ENCODE peak calls at places on chromosomes 7 and 10, in nine cellular contexts. J, D, W, H, G, X, T, L and B are unnamed samples.
A peak's percentile ranks its signal among the peaks of the same experiment; 100 is the strongest.

GRCh38 chr7:145106001-145106400 is 270.1 kb upstream of the TPK1 start:
- DNase-seq in J (no peak), D (no peak), W (no peak), H (peak; percentile 17), G (peak; percentile 21), X (no peak), T (no peak), L (no peak), B (no peak)

GRCh38 chr10:102393411-102394078 is 2.0 kb upstream of the NFKB2 start:
- DNase-seq in J (no peak), D (no peak), W (no peak), H (no peak), G (no peak), X (no peak), T (no peak), L (no peak), B (no peak)

GRCh38 chr7:22860784-22861482 is 38.3 kb upstream of the TOMM7 start:
- DNase-seq in J (no peak), D (no peak), W (no peak), H (no peak), G (no peak), X (peak; percentile 42), T (no peak), L (no peak), B (no peak)

GRCh38 chr10:89684604-89685003 is 16.8 kb upstream of the KIF20B start:
- DNase-seq in J (no peak), D (peak; percentile 29), W (no peak), H (peak; percentile 60), G (no peak), X (no peak), T (no peak), L (no peak), B (no peak)

GRCh38 chr7:138962561-138963270 is 18.5 kb downstream of the KIAA1549 start:
- DNase-seq in J (no peak), D (no peak), W (no peak), H (no peak), G (no peak), X (no peak), T (no peak), L (no peak), B (no peak)

GRCh38 chr7:8260871-8261707 is 878 bp downstream of the ICA1 start:
- DNase-seq in J (peak; percentile 70), D (peak; percentile 4), W (no peak), H (peak; percentile 2), G (peak; percentile 62), X (peak; percentile 24), T (no peak), L (peak; percentile 73), B (no peak)

GRCh38 chr7:20199015-20199737 is 18.0 kb downstream of the MACC1 start:
- DNase-seq in J (peak; percentile 77), D (peak; percentile 85), W (no peak), H (peak; percentile 72), G (peak; percentile 37), X (peak; percentile 49), T (no peak), L (no peak), B (no peak)

GRCh38 chr10:48897438-48897790 is 42.2 kb downstream of the LRRC18 start:
- DNase-seq in J (no peak), D (no peak), W (no peak), H (no peak), G (no peak), X (no peak), T (no peak), L (no peak), B (no peak)

GRCh38 chr7:38383281-38383680 is 109.8 kb upstream of the TARP start:
- DNase-seq in J (no peak), D (peak; percentile 27), W (no peak), H (no peak), G (no peak), X (no peak), T (no peak), L (no peak), B (no peak)

GRCh38 chr7:116570306-116570705 is 45.5 kb downstream of the CAV1 start:
- DNase-seq in J (no peak), D (peak; percentile 20), W (peak; percentile 11), H (no peak), G (no peak), X (no peak), T (no peak), L (no peak), B (no peak)

GRCh38 chr7:116571552-116571951 is 46.7 kb downstream of the CAV1 start:
- DNase-seq in J (no peak), D (no peak), W (no peak), H (no peak), G (no peak), X (peak; percentile 39), T (no peak), L (no peak), B (no peak)

GRCh38 chr7:116569737-116570136 is 44.9 kb downstream of the CAV1 start:
- DNase-seq in J (no peak), D (peak; percentile 93), W (peak; percentile 37), H (peak; percentile 68), G (no peak), X (peak; percentile 30), T (no peak), L (no peak), B (no peak)

GRCh38 chr7:116572036-116572435 is 47.2 kb downstream of the CAV1 start:
- DNase-seq in J (no peak), D (no peak), W (no peak), H (no peak), G (no peak), X (peak; percentile 56), T (no peak), L (no peak), B (no peak)

DNA sequence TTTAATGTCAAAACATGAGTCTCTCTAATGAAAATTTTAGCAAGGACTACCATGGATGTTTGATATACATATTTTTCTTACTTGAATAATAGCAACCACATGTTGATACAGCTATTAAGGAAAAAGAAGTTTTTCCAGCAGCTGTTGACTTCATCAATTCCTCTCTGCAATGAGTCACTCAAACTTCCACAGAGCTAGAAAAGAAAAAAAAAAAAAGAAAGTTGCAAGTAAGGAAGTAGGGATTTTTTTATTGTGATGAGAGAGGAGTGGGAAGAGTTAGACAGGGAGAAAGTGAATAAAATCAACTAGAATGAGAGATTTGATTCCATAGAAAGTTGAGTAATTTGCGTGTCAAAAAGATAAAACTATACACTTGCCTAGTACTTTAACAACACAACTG is 46.2 kb downstream of the CAV1 start:
- DNase-seq in J (no peak), D (peak; percentile 91), W (peak; percentile 54), H (peak; percentile 65), G (no peak), X (peak; percentile 40), T (no peak), L (no peak), B (no peak)
- H3K4me1 ChIP-seq in J (peaks cover 40% of the 10 kb centered on the region), D (peaks cover 24% of the 10 kb centered on the region), W (peaks cover 39% of the 10 kb centered on the region), H (peaks cover 7% of the 10 kb centered on the region), G (peaks cover 4% of the 10 kb centered on the region), X (peaks cover 78% of the 10 kb centered on the region), T (no peaks in the 10 kb centered on the region), L (peaks cover 39% of the 10 kb centered on the region), B (no peaks in the 10 kb centered on the region)

GRCh38 chr7:105677803-105678583 is 96.7 kb upstream of the EFCAB10 start:
- DNase-seq in J (peak; percentile 76), D (no peak), W (no peak), H (no peak), G (no peak), X (no peak), T (peak; percentile 58), L (peak; percentile 31), B (no peak)
- H3K4me3 ChIP-seq in J (peak overlapping the region; percentile 53), D (no peak overlapping the region), W (no peak overlapping the region), H (no peak overlapping the region), G (no peak overlapping the region), X (no peak overlapping the region), T (peak overlapping the region; percentile 46), L (peak overlapping the region; percentile 57), B (no peak overlapping the region)

DNA sequence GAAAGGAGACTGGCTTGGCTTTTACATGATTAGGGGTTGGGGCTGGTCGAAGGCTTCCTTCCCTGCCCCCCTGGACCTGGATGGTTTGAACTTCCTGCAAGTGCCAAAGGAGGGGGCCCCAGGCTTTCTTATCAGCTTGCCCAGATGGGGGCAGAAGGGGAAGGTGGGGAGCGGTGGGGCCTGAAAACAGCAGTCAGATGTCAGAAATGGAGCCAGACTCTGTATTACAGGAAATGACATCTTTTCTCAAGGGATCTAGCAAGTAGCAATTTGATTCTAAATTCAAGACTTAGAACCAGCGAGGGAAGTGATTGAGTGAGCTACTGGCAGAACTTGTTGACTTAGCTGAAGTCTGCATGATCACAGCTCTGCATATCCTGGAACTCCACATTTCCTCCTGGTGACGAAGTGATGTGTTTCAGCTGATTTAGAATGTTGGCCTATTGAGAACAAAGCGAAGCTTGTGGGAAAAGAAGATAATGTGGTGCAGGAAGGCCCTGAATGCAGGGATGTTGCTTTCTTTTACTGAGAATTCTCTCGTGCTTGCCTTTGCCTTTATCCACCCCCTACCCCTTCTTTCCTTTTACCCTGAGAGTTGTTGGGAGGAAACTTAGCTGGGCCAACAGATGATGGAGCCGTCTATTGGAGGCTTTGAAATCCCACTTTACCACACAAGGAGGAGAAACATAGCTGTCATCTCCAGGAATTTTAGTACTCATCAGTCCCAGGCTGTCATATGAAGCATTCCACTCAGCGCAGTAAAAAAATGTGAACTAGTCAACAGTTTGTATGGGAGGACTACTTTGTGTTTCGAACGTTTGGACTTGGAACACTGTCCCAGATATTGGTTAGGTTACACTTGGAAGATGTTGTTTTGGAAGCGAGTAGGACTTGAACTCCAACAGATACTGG is 43.2 kb downstream of the CCNY start:
- DNase-seq in J (no peak), D (peak; percentile 73), W (no peak), H (peak; percentile 89), G (peak; percentile 34), X (no peak), T (no peak), L (peak; percentile 74), B (no peak)
- H3K4me1 ChIP-seq in J (peaks cover 41% of the 10 kb centered on the region), D (peaks cover 5% of the 10 kb centered on the region), W (peaks cover 6% of the 10 kb centered on the region), H (peaks cover 27% of the 10 kb centered on the region), G (peaks cover 6% of the 10 kb centered on the region), X (peaks cover 10% of the 10 kb centered on the region), T (peaks cover 28% of the 10 kb centered on the region), L (peaks cover 87% of the 10 kb centered on the region), B (peaks cover 8% of the 10 kb centered on the region)

GRCh38 chr7:381211-382117 is 91.5 kb downstream of the FOXL3 start:
- DNase-seq in J (peak; percentile 30), D (no peak), W (no peak), H (no peak), G (no peak), X (no peak), T (peak; percentile 18), L (peak; percentile 15), B (no peak)

GRCh38 chr7:379456-380225 is 89.7 kb downstream of the FOXL3 start:
- DNase-seq in J (peak; percentile 66), D (no peak), W (no peak), H (no peak), G (no peak), X (no peak), T (no peak), L (peak; percentile 35), B (no peak)

GRCh38 chr7:380724-381210 is 90.8 kb downstream of the FOXL3 start:
- DNase-seq in J (peak; percentile 37), D (no peak), W (no peak), H (no peak), G (no peak), X (no peak), T (no peak), L (peak; percentile 8), B (no peak)

GRCh38 chr7:378551-379455 is 88.8 kb downstream of the FOXL3 start:
- DNase-seq in J (peak; percentile 39), D (no peak), W (no peak), H (no peak), G (no peak), X (no peak), T (no peak), L (peak; percentile 15), B (no peak)

DNA sequence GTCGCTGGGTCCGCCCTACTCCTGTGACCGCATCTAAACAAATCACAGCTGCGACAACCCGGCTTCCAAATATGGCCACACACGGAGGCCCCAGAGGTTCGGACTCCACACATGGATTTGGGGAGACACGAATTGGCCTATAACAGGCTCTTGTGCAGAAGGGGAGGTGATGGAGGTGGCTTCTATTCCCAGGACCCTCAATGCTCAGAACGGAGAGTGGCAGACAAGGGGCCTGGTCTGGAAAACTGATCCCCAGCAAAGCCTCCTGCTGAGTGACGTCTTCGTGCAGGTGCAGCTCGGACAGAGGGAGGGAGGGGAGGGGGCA is 90.2 kb downstream of the FOXL3 start:
- DNase-seq in J (no peak), D (no peak), W (no peak), H (no peak), G (no peak), X (no peak), T (no peak), L (no peak), B (no peak)
- H3K4me3 ChIP-seq in J (peak overlapping the region; percentile 42), D (no peak overlapping the region), W (no peak overlapping the region), H (no peak overlapping the region), G (no peak overlapping the region), X (no peak overlapping the region), T (no peak overlapping the region), L (peak overlapping the region; percentile 38), B (peak overlapping the region; percentile 30)